ENCODE peak calls at places on chromosomes 16 and 17, in eight cellular contexts. H is G401; Y is CD4-positive, CD25-positive, alpha-beta regulatory T cell; K is HT1080; E is tibial artery; J is endodermal cell; V is omental fat pad; D is AG09309. Q is an unnamed sample.

GRCh38 chr17:17398188-17398927 is 78.4 kb upstream of the MED9 start:
- DNase-seq in H (peak; percentile 48), Y (no peak), K (no peak), E (no peak), J (no peak), V (no peak), D (no peak), Q (no peak)

GRCh38 chr17:8832711-8833352 is 33.7 kb upstream of the MFSD6L start:
- DNase-seq in H (no peak), Y (no peak), K (no peak), E (no peak), J (peak; percentile 97), V (no peak), D (no peak), Q (no peak)

GRCh38 chr17:44828919-44829557 is 1.0 kb downstream of the GJC1 start:
- DNase-seq in H (peak; percentile 42), Y (no peak), K (peak; percentile 42), E (peak; percentile 66), J (peak; percentile 50), V (no peak), D (no peak), Q (peak; percentile 48)

GRCh38 chr16:65833171-65833871 is 533.2 kb upstream of the CDH5 start:
- DNase-seq in H (peak; percentile 13), Y (no peak), K (peak; percentile 11), E (no peak), J (no peak), V (no peak), D (peak; percentile 72), Q (peak; percentile 71)

GRCh38 chr16:87552772-87553171 is 49.5 kb upstream of the JPH3 start:
- DNase-seq in H (no peak), Y (no peak), K (peak; percentile 44), E (no peak), J (no peak), V (no peak), D (no peak), Q (peak; percentile 32)

GRCh38 chr16:78982344-78982743 is 618.2 kb downstream of the MAF start:
- DNase-seq in H (no peak), Y (no peak), K (no peak), E (no peak), J (no peak), V (no peak), D (no peak), Q (no peak)

GRCh38 chr16:15572329-15573001 is 70.5 kb downstream of the MARF1 start:
- DNase-seq in H (no peak), Y (no peak), K (peak; percentile 20), E (no peak), J (no peak), V (no peak), D (peak; percentile 80), Q (peak; percentile 84)

GRCh38 chr17:38616361-38616760 is 10.6 kb upstream of the SRCIN1 start:
- DNase-seq in H (no peak), Y (no peak), K (no peak), E (peak; percentile 35), J (no peak), V (no peak), D (no peak), Q (no peak)

GRCh38 chr17:1068356-1068755 is 71.4 kb downstream of the TIMM22 start:
- DNase-seq in H (no peak), Y (no peak), K (no peak), E (no peak), J (no peak), V (no peak), D (no peak), Q (no peak)

GRCh38 chr17:18362509-18363020 is 785 bp downstream of the SHMT1 start:
- DNase-seq in H (peak; percentile 66), Y (no peak), K (no peak), E (peak; percentile 76), J (peak; percentile 76), V (peak; percentile 36), D (no peak), Q (peak; percentile 25)

GRCh38 chr16:22681881-22682291 is 132.1 kb upstream of the HS3ST2 start:
- DNase-seq in H (no peak), Y (no peak), K (no peak), E (peak; percentile 56), J (no peak), V (no peak), D (no peak), Q (no peak)

GRCh38 chr16:79651363-79651762 is 50.8 kb upstream of the MAF start:
- DNase-seq in H (peak; percentile 5), Y (no peak), K (peak; percentile 88), E (peak; percentile 85), J (no peak), V (no peak), D (peak; percentile 33), Q (peak; percentile 73)

GRCh38 chr17:8965394-8966168 is at the start of gene PIK3R5:
- DNase-seq in H (no peak), Y (peak; percentile 79), K (no peak), E (peak; percentile 72), J (peak; percentile 99), V (no peak), D (no peak), Q (no peak)

GRCh38 chr16:84598391-84598750 is 19.5 kb downstream of the COTL1 start:
- DNase-seq in H (no peak), Y (no peak), K (no peak), E (no peak), J (no peak), V (no peak), D (no peak), Q (no peak)

GRCh38 chr16:59698341-59698979 is 964.3 kb upstream of the GOT2 start:
- DNase-seq in H (no peak), Y (no peak), K (peak; percentile 11), E (no peak), J (no peak), V (no peak), D (no peak), Q (peak; percentile 88)

GRCh38 chr17:80779961-80780380 is 211.7 kb upstream of the CHMP6 start:
- DNase-seq in H (no peak), Y (no peak), K (no peak), E (peak; percentile 73), J (no peak), V (peak; percentile 23), D (peak; percentile 71), Q (peak; percentile 71)

GRCh38 chr17:50328360-50328759 is 17.6 kb upstream of the XYLT2 start:
- DNase-seq in H (no peak), Y (no peak), K (no peak), E (no peak), J (no peak), V (no peak), D (no peak), Q (peak; percentile 57)

GRCh38 chr16:7545251-7545650 is 212.6 kb downstream of the RBFOX1 start:
- DNase-seq in H (no peak), Y (no peak), K (no peak), E (no peak), J (no peak), V (no peak), D (no peak), Q (no peak)

GRCh38 chr16:80666378-80667257 is 125.8 kb downstream of the DYNLRB2 start:
- DNase-seq in H (peak; percentile 88), Y (no peak), K (no peak), E (no peak), J (peak; percentile 88), V (no peak), D (no peak), Q (peak; percentile 30)

GRCh38 chr17:17822189-17822978 is 14.4 kb downstream of the SREBF1 start:
- DNase-seq in H (peak; percentile 73), Y (no peak), K (peak; percentile 49), E (peak; percentile 91), J (no peak), V (no peak), D (peak; percentile 58), Q (peak; percentile 92)

GRCh38 chr16:50607447-50607846 is 59.3 kb downstream of the NKD1 start:
- DNase-seq in H (no peak), Y (no peak), K (no peak), E (no peak), J (no peak), V (no peak), D (no peak), Q (no peak)

GRCh38 chr17:49076575-49077384 is 55.8 kb upstream of the B4GALNT2 start:
- DNase-seq in H (no peak), Y (no peak), K (peak; percentile 84), E (no peak), J (no peak), V (no peak), D (peak; percentile 55), Q (peak; percentile 92)

GRCh38 chr16:78211951-78212350 is 112.5 kb downstream of the WWOX start:
- DNase-seq in H (no peak), Y (no peak), K (no peak), E (no peak), J (peak; percentile 70), V (no peak), D (no peak), Q (no peak)

GRCh38 chr16:68134644-68135043 is 49.5 kb downstream of the NFATC3 start:
- DNase-seq in H (no peak), Y (no peak), K (no peak), E (no peak), J (no peak), V (no peak), D (no peak), Q (no peak)

GRCh38 chr17:5035356-5035755 is at the start of gene SLC52A1:
- DNase-seq in H (no peak), Y (no peak), K (no peak), E (no peak), J (peak; percentile 81), V (no peak), D (no peak), Q (no peak)

GRCh38 chr17:42920106-42920900 is 19.7 kb downstream of the G6PC1 start:
- DNase-seq in H (no peak), Y (no peak), K (no peak), E (no peak), J (no peak), V (no peak), D (no peak), Q (no peak)

GRCh38 chr17:51650772-51651171 is 390.4 kb downstream of the UTP18 start:
- DNase-seq in H (no peak), Y (no peak), K (no peak), E (no peak), J (no peak), V (no peak), D (no peak), Q (no peak)

GRCh38 chr17:14494161-14494560 is 193.3 kb downstream of the HS3ST3B1 start:
- DNase-seq in H (no peak), Y (no peak), K (no peak), E (no peak), J (no peak), V (no peak), D (no peak), Q (no peak)

GRCh38 chr16:68961778-68962402 is 118.6 kb downstream of the TANGO6 start:
- DNase-seq in H (no peak), Y (no peak), K (no peak), E (no peak), J (no peak), V (no peak), D (no peak), Q (no peak)

GRCh38 chr16:70754371-70754770 is 46.6 kb downstream of the VAC14 start:
- DNase-seq in H (no peak), Y (no peak), K (no peak), E (no peak), J (no peak), V (no peak), D (no peak), Q (no peak)

GRCh38 chr17:2299136-2299535 is 4.4 kb downstream of the SMG6 start:
- DNase-seq in H (no peak), Y (no peak), K (no peak), E (no peak), J (no peak), V (no peak), D (no peak), Q (no peak)

GRCh38 chr16:50266337-50267091 is at the start of gene ADCY7:
- DNase-seq in H (no peak), Y (peak; percentile 72), K (peak; percentile 91), E (peak; percentile 82), J (peak; percentile 80), V (no peak), D (peak; percentile 38), Q (peak; percentile 72)

GRCh38 chr17:50916026-50916707 is 50.0 kb upstream of the TOB1 start:
- DNase-seq in H (no peak), Y (no peak), K (peak; percentile 44), E (no peak), J (no peak), V (no peak), D (no peak), Q (no peak)

GRCh38 chr16:5693426-5693825 is 595.8 kb upstream of the EEF2KMT start:
- DNase-seq in H (no peak), Y (no peak), K (no peak), E (no peak), J (no peak), V (no peak), D (no peak), Q (no peak)

Q was measured in choroid plexus epithelial cell.